ENCODE peak calls at places on chromosome 5, in five cellular contexts. T, Y, G, P and F are unnamed samples. For H3K27me3, the result is how much of the 10 kb centered on the place peaks cover.

GRCh38 chr5:175889910-175890684 is 18.7 kb downstream of the CPLX2 start:
- DNase-seq in T (no peak), Y (no peak), G (no peak), P (peak), F (no peak)

GRCh38 chr5:151178372-151178771 is 20.8 kb upstream of the ANXA6 start:
- DNase-seq in T (no peak), Y (no peak), G (no peak), P (no peak), F (no peak)

GRCh38 chr5:53262348-53262970 is 152.9 kb upstream of the MOCS2 start:
- DNase-seq in T (no peak), Y (no peak), G (peak), P (peak), F (no peak)

GRCh38 chr5:159310492-159310891 is 19.8 kb downstream of the IL12B start:
- DNase-seq in T (peak), Y (no peak), G (peak), P (peak), F (peak)

GRCh38 chr5:135750506-135750905 is 84.0 kb upstream of the SLC25A48 start:
- DNase-seq in T (no peak), Y (no peak), G (peak), P (no peak), F (no peak)

GRCh38 chr5:116507941-116508655 is 66.5 kb downstream of the SEMA6A start:
- DNase-seq in T (no peak), Y (no peak), G (no peak), P (no peak), F (no peak)

GRCh38 chr5:134018154-134018985 is 13.6 kb upstream of the VDAC1 start:
- DNase-seq in T (no peak), Y (peak), G (no peak), P (peak), F (no peak)

GRCh38 chr5:10671041-10672008 is 89.7 kb downstream of the DAP start:
- DNase-seq in T (no peak), Y (no peak), G (no peak), P (no peak), F (no peak)

GRCh38 chr5:122816726-122817125 is 28.7 kb upstream of the SNX24 start:
- DNase-seq in T (no peak), Y (no peak), G (peak), P (no peak), F (no peak)

GRCh38 chr5:87099246-87099914 is 168.3 kb upstream of the RASA1 start:
- DNase-seq in T (no peak), Y (no peak), G (no peak), P (no peak), F (no peak)

GRCh38 chr5:75534734-75535133 is 23.0 kb downstream of the POLK start:
- DNase-seq in T (no peak), Y (no peak), G (no peak), P (no peak), F (no peak)

GRCh38 chr5:93915142-93915553 is 173.7 kb upstream of the POU5F2 start:
- DNase-seq in T (no peak), Y (no peak), G (peak), P (peak), F (peak)

GRCh38 chr5:37721447-37721871 is 118.4 kb downstream of the GDNF start:
- DNase-seq in T (no peak), Y (no peak), G (no peak), P (no peak), F (no peak)

GRCh38 chr5:73121109-73121443 is 701 bp downstream of the TMEM171 start:
- DNase-seq in T (no peak), Y (no peak), G (no peak), P (no peak), F (no peak)

GRCh38 chr5:11902304-11902703 is 1.9 kb downstream of the CTNND2 start:
- DNase-seq in T (no peak), Y (no peak), G (peak), P (no peak), F (no peak)

GRCh38 chr5:157295247-157295646 is 29.3 kb downstream of the CYFIP2 start:
- DNase-seq in T (no peak), Y (no peak), G (no peak), P (no peak), F (no peak)

GRCh38 chr5:136155769-136156168 is 23.1 kb downstream of the SMAD5 start:
- DNase-seq in T (no peak), Y (no peak), G (no peak), P (no peak), F (no peak)

GRCh38 chr5:57804007-57804444 is 321.4 kb upstream of the ACTBL2 start:
- DNase-seq in T (no peak), Y (no peak), G (no peak), P (no peak), F (no peak)

GRCh38 chr5:123264399-123264798 is 158.8 kb downstream of the CEP120 start:
- DNase-seq in T (no peak), Y (no peak), G (no peak), P (no peak), F (no peak)

GRCh38 chr5:124000558-124000957 is 488.6 kb downstream of the CSNK1G3 start:
- DNase-seq in T (no peak), Y (no peak), G (no peak), P (no peak), F (no peak)

GRCh38 chr5:13957032-13957645 is 12.7 kb upstream of the DNAH5 start:
- DNase-seq in T (no peak), Y (no peak), G (peak), P (peak), F (no peak)

DNA sequence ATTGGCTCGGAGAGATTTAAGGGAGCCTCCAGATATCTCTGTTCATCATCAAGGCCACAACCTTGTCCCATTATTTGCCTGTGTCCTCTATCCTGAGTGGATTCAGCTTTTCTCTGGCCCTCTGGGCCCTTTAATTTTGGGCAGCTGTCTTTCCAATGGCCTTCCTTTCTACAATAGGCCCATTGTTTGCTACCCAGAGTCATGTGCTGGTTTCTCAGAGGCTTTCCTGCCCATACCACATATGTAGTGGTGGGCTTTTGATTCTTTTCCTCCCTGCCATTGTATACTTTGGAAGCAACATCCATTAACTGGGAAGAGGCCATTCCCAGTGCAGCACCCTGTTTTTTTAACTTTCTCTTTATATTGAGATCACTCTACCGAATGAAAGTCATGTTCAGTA is 233.9 kb upstream of the SGCD start:
- DNase-seq in T (no peak), Y (no peak), G (no peak), P (no peak), F (no peak)
- H3K27ac ChIP-seq in T (no peak), Y (no peak), G (no peak), P (no peak), F (no peak)

GRCh38 chr5:1882337-1883119 is at the start of gene IRX4:
- DNase-seq in T (no peak), Y (peak), G (peak), P (no peak), F (no peak)

GRCh38 chr5:1879292-1880263 is 3.1 kb downstream of the IRX4 start:
- DNase-seq in T (no peak), Y (no peak), G (peak), P (no peak), F (no peak)

GRCh38 chr5:1881273-1881586 is 1.5 kb downstream of the IRX4 start:
- DNase-seq in T (no peak), Y (no peak), G (peak), P (peak), F (no peak)

GRCh38 chr5:1881731-1882336 is 891 bp downstream of the IRX4 start:
- DNase-seq in T (no peak), Y (no peak), G (peak), P (no peak), F (no peak)

DNA sequence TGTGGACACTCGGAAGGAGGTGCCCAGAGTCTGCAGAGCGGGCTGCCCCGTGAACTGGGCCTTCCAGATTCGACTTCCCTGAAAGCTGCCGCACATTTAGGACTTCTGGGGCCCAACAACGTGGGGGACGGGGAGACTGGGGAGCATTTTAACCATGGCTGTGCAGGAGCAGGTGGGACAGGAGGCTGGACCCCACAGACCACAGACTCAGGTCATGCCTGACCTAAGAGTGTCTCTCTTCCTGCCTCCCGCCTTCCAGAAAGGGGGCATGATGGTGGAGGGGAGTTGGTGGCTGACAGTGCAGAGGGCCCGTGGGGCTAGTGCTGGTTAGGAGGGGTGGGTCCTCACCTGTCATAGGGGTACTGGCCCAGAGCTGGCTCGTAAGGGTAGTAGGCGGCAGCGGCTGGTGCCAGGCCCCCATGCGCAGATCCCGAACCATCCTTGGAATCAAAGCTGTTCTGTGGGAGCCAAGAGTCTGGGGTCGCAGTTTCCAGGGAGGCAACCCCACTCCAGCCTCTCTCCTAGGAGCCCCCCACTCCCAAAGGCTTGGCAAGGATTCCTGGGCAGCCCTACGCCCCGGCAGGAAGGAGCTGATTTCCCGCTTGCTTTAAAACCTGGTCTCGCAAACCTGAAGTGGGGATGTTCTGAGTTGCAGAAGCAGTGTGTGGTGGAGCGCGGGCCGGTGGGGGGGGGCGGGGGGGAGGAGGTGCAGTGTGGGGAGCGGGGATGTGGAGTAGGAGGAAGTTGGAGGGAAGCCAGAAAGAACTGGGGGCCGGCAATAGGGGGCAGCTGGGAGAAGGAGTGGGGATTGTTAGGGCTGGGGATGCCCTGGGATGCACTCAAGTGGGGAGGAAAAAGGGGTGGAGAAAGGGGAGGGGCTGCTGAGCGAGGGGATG is 2.1 kb downstream of the IRX4 start:
- DNase-seq in T (no peak), Y (no peak), G (no peak), P (no peak), F (no peak)
- H3K27me3 ChIP-seq in T (half or more), Y (under half), G (half or more), P (half or more), F (under half)

GRCh38 chr5:107216587-107216986 is 454.1 kb downstream of the EFNA5 start:
- DNase-seq in T (no peak), Y (no peak), G (no peak), P (no peak), F (no peak)

GRCh38 chr5:107218457-107219193 is 452.1 kb downstream of the EFNA5 start:
- DNase-seq in T (no peak), Y (no peak), G (no peak), P (no peak), F (no peak)

GRCh38 chr5:107213025-107213424 is 457.7 kb downstream of the EFNA5 start:
- DNase-seq in T (no peak), Y (no peak), G (no peak), P (no peak), F (no peak)

GRCh38 chr5:107217721-107218130 is 453.0 kb downstream of the EFNA5 start:
- DNase-seq in T (peak), Y (peak), G (no peak), P (no peak), F (no peak)

GRCh38 chr5:107215581-107215980 is 455.2 kb downstream of the EFNA5 start:
- DNase-seq in T (no peak), Y (no peak), G (no peak), P (no peak), F (no peak)
- H3K27ac ChIP-seq in T (no peak), Y (no peak), G (no peak), P (no peak), F (no peak)

DNA sequence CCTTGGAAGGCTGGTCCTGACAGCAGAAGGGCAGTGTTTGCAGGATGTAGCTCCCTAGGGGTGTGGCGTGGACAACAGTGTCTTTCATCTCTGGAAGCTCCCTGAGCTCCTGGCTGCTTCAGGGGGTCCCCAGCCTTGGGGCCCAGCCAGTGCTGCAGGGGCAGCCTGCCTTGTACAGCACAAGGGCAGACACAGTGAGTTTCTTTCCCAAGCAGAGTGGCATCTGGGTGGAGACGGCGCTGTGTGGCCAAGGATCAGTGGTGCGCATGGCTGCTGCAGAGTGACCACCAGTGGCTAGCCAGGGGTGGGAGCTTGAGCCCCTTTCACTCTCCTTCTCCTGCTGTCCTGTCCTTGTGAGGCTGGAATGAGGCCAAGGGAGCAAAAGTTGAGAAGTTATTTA is 7.6 kb upstream of the IRX4 start:
- DNase-seq in T (no peak), Y (peak), G (no peak), P (no peak), F (no peak)
- H3K27me3 ChIP-seq in T (half or more), Y (under half), G (half or more), P (half or more), F (under half)

DNA sequence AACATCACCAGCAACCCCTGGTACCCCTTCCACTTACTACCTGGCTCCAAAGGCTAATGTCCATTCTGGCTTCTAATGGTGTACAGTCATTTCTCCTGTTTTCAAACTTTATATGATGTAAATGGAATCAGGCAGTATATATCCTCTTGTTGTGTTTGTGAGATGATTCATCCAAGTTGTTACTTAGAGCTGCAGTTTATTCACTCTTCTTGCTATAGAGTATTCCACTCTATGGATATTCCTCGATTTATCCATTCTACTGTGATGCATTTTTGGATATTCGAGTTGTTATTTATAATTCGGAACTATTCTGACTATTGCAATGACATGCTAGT is 32.4 kb downstream of the IRF1 start:
- DNase-seq in T (no peak), Y (no peak), G (no peak), P (no peak), F (no peak)
- H3K27ac ChIP-seq in T (peak), Y (no peak), G (no peak), P (no peak), F (peak)